ENCODE peak calls at places on chromosomes 3 and 15, in five cellular contexts. H, N, E, D and Q are unnamed samples.

GRCh38 chr3:192063570-192063969 is 602.6 kb downstream of the PYDC2 start:
- DNase-seq in H (no peak), N (no peak), E (peak), D (no peak), Q (no peak)

GRCh38 chr3:77025476-77025875 is 14.4 kb upstream of the ROBO2 start:
- DNase-seq in H (no peak), N (no peak), E (no peak), D (no peak), Q (no peak)

GRCh38 chr3:140850210-140850955 is 91.3 kb upstream of the SLC25A36 start:
- DNase-seq in H (no peak), N (no peak), E (no peak), D (no peak), Q (no peak)

GRCh38 chr15:101326026-101326315 is 30.9 kb upstream of the SNRPA1 start:
- DNase-seq in H (no peak), N (no peak), E (no peak), D (no peak), Q (no peak)

GRCh38 chr3:126858887-126859286 is 124.0 kb upstream of the PLXNA1 start:
- DNase-seq in H (no peak), N (peak), E (no peak), D (no peak), Q (no peak)

GRCh38 chr15:70526974-70527325 is 236.4 kb downstream of the UACA start:
- DNase-seq in H (no peak), N (no peak), E (peak), D (no peak), Q (no peak)

GRCh38 chr3:140151321-140151720 is 216.3 kb downstream of the CLSTN2 start:
- DNase-seq in H (no peak), N (no peak), E (peak), D (no peak), Q (no peak)

GRCh38 chr3:57856675-57857074 is 100.6 kb downstream of the SLMAP start:
- DNase-seq in H (no peak), N (no peak), E (no peak), D (no peak), Q (no peak)

GRCh38 chr3:128060473-128061381 is 8.5 kb downstream of the SEC61A1 start:
- DNase-seq in H (no peak), N (no peak), E (no peak), D (no peak), Q (no peak)

GRCh38 chr3:197203714-197204146 is 94.7 kb downstream of the DLG1 start:
- DNase-seq in H (no peak), N (no peak), E (no peak), D (no peak), Q (no peak)

GRCh38 chr3:156899951-156900350 is 73.8 kb downstream of the LEKR1 start:
- DNase-seq in H (no peak), N (no peak), E (no peak), D (no peak), Q (no peak)

GRCh38 chr3:147656023-147656422 is 246.9 kb downstream of the ZIC1 start:
- DNase-seq in H (no peak), N (no peak), E (no peak), D (no peak), Q (no peak)

GRCh38 chr3:129123314-129124060 is 1.9 kb upstream of the RAB43 start:
- DNase-seq in H (no peak), N (no peak), E (no peak), D (peak), Q (no peak)

GRCh38 chr3:170614214-170614966 is 28.5 kb upstream of the SLC7A14 start:
- DNase-seq in H (peak), N (no peak), E (no peak), D (peak), Q (no peak)

GRCh38 chr3:106560451-106560966 is 691.7 kb upstream of the CBLB start:
- DNase-seq in H (no peak), N (no peak), E (no peak), D (no peak), Q (no peak)

GRCh38 chr3:37435572-37435971 is 261.2 kb upstream of the LRRFIP2 start:
- DNase-seq in H (no peak), N (no peak), E (no peak), D (no peak), Q (no peak)
- TF ChIP-seq CTCF in H (no peak), N (no peak), E (peak), D (no peak), Q (no peak)

GRCh38 chr3:25664810-25665645 is at the start of gene TOP2B:
- DNase-seq in H (peak), N (peak), E (peak), D (peak), Q (peak)
- TF ChIP-seq POLR2AphosphoS5 in H (peak), N (peak), E (peak), D (peak), Q (peak)

GRCh38 chr3:52055537-52056351 is 627 bp downstream of the DUSP7 start:
- DNase-seq in H (no peak), N (peak), E (peak), D (peak), Q (no peak)
- TF ChIP-seq CTCF in H (no peak), N (no peak), E (peak), D (no peak), Q (no peak)

GRCh38 chr3:115626006-115626409 is 2.7 kb downstream of the GAP43 start:
- DNase-seq in H (no peak), N (no peak), E (no peak), D (no peak), Q (no peak)

GRCh38 chr3:115624898-115625297 is 1.6 kb downstream of the GAP43 start:
- DNase-seq in H (no peak), N (no peak), E (no peak), D (no peak), Q (no peak)

GRCh38 chr3:115628075-115628412 is 4.7 kb downstream of the GAP43 start:
- DNase-seq in H (no peak), N (no peak), E (no peak), D (no peak), Q (no peak)

GRCh38 chr3:115627180-115628074 is 4.1 kb downstream of the GAP43 start:
- DNase-seq in H (no peak), N (no peak), E (no peak), D (no peak), Q (no peak)

DNA sequence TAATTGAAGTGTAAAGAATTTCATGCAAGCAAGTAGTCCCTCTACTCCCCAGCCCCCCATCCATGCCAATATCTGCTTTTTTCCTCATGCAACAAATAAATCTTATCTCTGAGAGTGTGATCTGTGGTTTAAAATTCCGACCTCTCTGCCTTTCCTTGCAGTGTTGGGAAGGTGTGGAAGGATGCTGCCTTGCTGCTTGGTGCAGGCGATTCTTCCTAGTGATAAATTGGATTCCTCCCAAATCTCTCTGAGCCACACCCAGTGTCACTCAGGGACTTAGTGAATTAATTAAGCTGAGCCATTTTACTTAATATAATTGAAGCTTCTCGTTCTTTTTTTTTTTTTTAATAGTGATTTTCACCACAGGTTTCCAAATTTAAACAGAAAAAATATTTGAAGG is 3.4 kb downstream of the GAP43 start:
- DNase-seq in H (no peak), N (no peak), E (no peak), D (no peak), Q (no peak)
- TF ChIP-seq POLR2AphosphoS5 in H (no peak), N (no peak), E (no peak), D (no peak), Q (no peak)

GRCh38 chr15:99253381-99254090 is 2.3 kb downstream of the LRRC28 start:
- DNase-seq in H (no peak), N (no peak), E (no peak), D (no peak), Q (no peak)
- TF ChIP-seq CTCF in H (no peak), N (no peak), E (no peak), D (no peak), Q (no peak)

GRCh38 chr15:74409225-74409624 is 24.5 kb downstream of the SEMA7A start:
- DNase-seq in H (no peak), N (no peak), E (no peak), D (no peak), Q (no peak)

GRCh38 chr15:74406517-74406916 is 27.2 kb downstream of the SEMA7A start:
- DNase-seq in H (no peak), N (no peak), E (no peak), D (no peak), Q (no peak)

GRCh38 chr15:74406992-74407705 is 26.6 kb downstream of the SEMA7A start:
- DNase-seq in H (no peak), N (no peak), E (no peak), D (no peak), Q (no peak)

GRCh38 chr15:74408815-74409214 is 24.9 kb downstream of the SEMA7A start:
- DNase-seq in H (no peak), N (no peak), E (no peak), D (no peak), Q (no peak)

GRCh38 chr15:74408385-74408784 is 25.4 kb downstream of the SEMA7A start:
- DNase-seq in H (no peak), N (no peak), E (no peak), D (no peak), Q (no peak)
- TF ChIP-seq POLR2AphosphoS5 in H (no peak), N (no peak), E (no peak), D (no peak), Q (no peak)

GRCh38 chr3:150545419-150546225 is 674 bp downstream of the SERP1 start:
- DNase-seq in H (no peak), N (peak), E (no peak), D (no peak), Q (no peak)
- TF ChIP-seq CTCF in H (no peak), N (no peak), E (no peak), D (no peak), Q (no peak)

GRCh38 chr3:85355572-85355971 is 396.8 kb downstream of the CADM2 start:
- DNase-seq in H (no peak), N (no peak), E (no peak), D (no peak), Q (no peak)
- TF ChIP-seq POLR2AphosphoS5 in H (no peak), N (no peak), E (no peak), D (no peak), Q (no peak)